ENCODE peak calls at places on chromosomes 1 and 21, in four cellular contexts. D is coronary artery, B is fibroblast of lung, P is transverse colon. Q is an unnamed sample.

GRCh38 chr1:211336161-211336560 is 9.5 kb downstream of the TRAF5 start:
- DNase-seq in D (no peak), B (no peak), P (peak), Q (no peak)

GRCh38 chr1:26771643-26772321 is 16.0 kb upstream of the PIGV start:
- DNase-seq in D (no peak), B (peak), P (no peak), Q (peak)

GRCh38 chr21:18636897-18637296 is 233.3 kb upstream of the TMPRSS15 start:
- DNase-seq in D (no peak), B (no peak), P (no peak), Q (no peak)

GRCh38 chr1:228168563-228169270 is 3.1 kb downstream of the IBA57 start:
- DNase-seq in D (no peak), B (no peak), P (no peak), Q (no peak)

GRCh38 chr1:23772854-23773242 is 5.4 kb upstream of the PITHD1 start:
- DNase-seq in D (no peak), B (no peak), P (no peak), Q (no peak)

GRCh38 chr1:203548917-203549708 is 55.2 kb downstream of the OPTC start:
- DNase-seq in D (no peak), B (no peak), P (no peak), Q (no peak)

GRCh38 chr21:14918542-14918941 is 146.3 kb downstream of the NRIP1 start:
- DNase-seq in D (no peak), B (no peak), P (no peak), Q (no peak)

GRCh38 chr1:228008391-228009115 is 1.8 kb downstream of the WNT3A start:
- DNase-seq in D (peak), B (no peak), P (no peak), Q (no peak)

GRCh38 chr1:93753766-93754763 is 72.4 kb upstream of the BCAR3 start:
- DNase-seq in D (no peak), B (peak), P (no peak), Q (no peak)

GRCh38 chr1:53581476-53581875 is 122.3 kb downstream of the DMRTB1 start:
- DNase-seq in D (no peak), B (no peak), P (no peak), Q (no peak)

GRCh38 chr1:159207774-159208459 is 3.2 kb downstream of the ACKR1 start:
- DNase-seq in D (no peak), B (no peak), P (no peak), Q (no peak)

GRCh38 chr1:200245492-200245891 is 164.3 kb downstream of the ZNF281 start:
- DNase-seq in D (no peak), B (peak), P (no peak), Q (no peak)

GRCh38 chr1:216822480-216822879 is 99.3 kb upstream of the ESRRG start:
- DNase-seq in D (no peak), B (no peak), P (no peak), Q (no peak)

GRCh38 chr1:228084797-228085196 is 2.3 kb downstream of the ARF1 start:
- DNase-seq in D (no peak), B (no peak), P (no peak), Q (no peak)

GRCh38 chr1:46175243-46175642 is 356 bp downstream of the TSPAN1 start:
- DNase-seq in D (no peak), B (no peak), P (no peak), Q (no peak)

GRCh38 chr1:88503656-88504055 is 180.4 kb upstream of the PKN2 start:
- DNase-seq in D (no peak), B (no peak), P (no peak), Q (no peak)

GRCh38 chr1:85278853-85279314 is 2.5 kb upstream of the BCL10 start:
- DNase-seq in D (no peak), B (peak), P (peak), Q (peak)

GRCh38 chr1:179353546-179353945 is 12.2 kb upstream of the AXDND1 start:
- DNase-seq in D (no peak), B (peak), P (no peak), Q (no peak)

GRCh38 chr1:23799570-23800395 is 771 bp downstream of the GALE start:
- DNase-seq in D (no peak), B (peak), P (peak), Q (peak)

GRCh38 chr1:43345119-43345518 is 7.5 kb downstream of the MPL start:
- DNase-seq in D (no peak), B (no peak), P (peak), Q (no peak)

GRCh38 chr1:78722947-78723346 is 73.3 kb downstream of the IFI44 start:
- DNase-seq in D (no peak), B (peak), P (no peak), Q (no peak)

GRCh38 chr1:203300441-203301330 is 4.6 kb upstream of the BTG2 start:
- DNase-seq in D (no peak), B (no peak), P (no peak), Q (no peak)

GRCh38 chr1:26122988-26123973 is 11.7 kb downstream of the PDIK1L start:
- DNase-seq in D (no peak), B (peak), P (no peak), Q (no peak)

GRCh38 chr1:54805981-54806381 is 4.9 kb upstream of the TTC22 start:
- DNase-seq in D (peak), B (no peak), P (no peak), Q (peak)

GRCh38 chr1:23906731-23907130 is 6.4 kb downstream of the CNR2 start:
- DNase-seq in D (no peak), B (no peak), P (no peak), Q (no peak)

GRCh38 chr1:51690285-51690961 is 73.5 kb downstream of the OSBPL9 start:
- DNase-seq in D (no peak), B (peak), P (no peak), Q (no peak)

GRCh38 chr1:52697795-52698674 is at the start of gene COA7:
- DNase-seq in D (peak), B (peak), P (peak), Q (peak)

GRCh38 chr1:211587123-211587522 is 8.2 kb upstream of the SLC30A1 start:
- DNase-seq in D (no peak), B (no peak), P (no peak), Q (no peak)

GRCh38 chr1:212853658-212854057 is 4.4 kb upstream of the FLVCR1 start:
- DNase-seq in D (no peak), B (no peak), P (peak), Q (no peak)

GRCh38 chr1:87336623-87337067 is 8.0 kb downstream of the LMO4 start:
- DNase-seq in D (no peak), B (no peak), P (no peak), Q (no peak)

GRCh38 chr1:9728451-9729295 is 77.1 kb downstream of the PIK3CD start:
- DNase-seq in D (no peak), B (no peak), P (no peak), Q (no peak)

GRCh38 chr21:38646213-38646837 is 148.0 kb upstream of the ERG start:
- DNase-seq in D (no peak), B (peak), P (no peak), Q (no peak)

GRCh38 chr1:211323156-211324063 is 3.2 kb upstream of the TRAF5 start:
- DNase-seq in D (no peak), B (peak), P (peak), Q (no peak)

GRCh38 chr1:214566158-214567104 is 15.0 kb upstream of the PTPN14 start:
- DNase-seq in D (no peak), B (peak), P (no peak), Q (no peak)

GRCh38 chr1:184504012-184504694 is 117.3 kb downstream of the C1orf21 start:
- DNase-seq in D (no peak), B (no peak), P (no peak), Q (no peak)

GRCh38 chr21:46649356-46649755 is 13.9 kb downstream of the PRMT2 start:
- DNase-seq in D (no peak), B (no peak), P (no peak), Q (no peak)

GRCh38 chr1:2430592-2430973 is 18.2 kb upstream of the PEX10 start:
- DNase-seq in D (no peak), B (no peak), P (no peak), Q (no peak)

GRCh38 chr1:93729502-93729901 is 47.9 kb upstream of the BCAR3 start:
- DNase-seq in D (no peak), B (no peak), P (no peak), Q (no peak)

DNA sequence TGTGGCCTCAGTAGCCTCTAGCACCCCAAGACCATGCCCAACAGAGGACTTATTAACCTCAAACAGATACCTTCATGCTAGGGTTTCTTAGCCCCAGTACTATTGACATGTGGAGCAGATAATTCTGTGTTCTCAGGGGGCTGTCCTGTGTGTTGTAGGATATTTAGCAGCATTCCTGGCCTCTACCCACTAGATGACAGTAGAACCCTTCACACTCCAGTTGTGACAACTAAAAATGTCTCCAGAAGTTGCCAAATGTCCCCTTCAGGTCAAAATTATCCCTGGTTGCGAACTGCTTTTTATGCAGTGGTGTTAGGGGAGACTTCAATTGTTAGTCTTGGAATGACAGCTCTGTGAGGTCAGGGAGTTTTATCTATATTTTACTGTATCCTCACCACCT is 8.1 kb downstream of the KAZN start:
- DNase-seq in D (no peak), B (no peak), P (no peak), Q (no peak)
- H3K27ac ChIP-seq in D (no peak), B (no peak), P (no peak), Q (no peak)

GRCh38 chr1:27931184-27931583 is 3.6 kb upstream of the SMPDL3B start:
- DNase-seq in D (no peak), B (no peak), P (no peak), Q (no peak)
- TF ChIP-seq CTCF in D (no peak), B (no peak), P (no peak), Q (no peak)

GRCh38 chr1:66938618-66939017 is 13.8 kb downstream of the MIER1 start:
- DNase-seq in D (no peak), B (peak), P (no peak), Q (no peak)
- H3K4me3 ChIP-seq in D (no peak), B (no peak), P (no peak), Q (no peak)

GRCh38 chr1:156176610-156177210 is 17.2 kb upstream of the SLC25A44 start:
- DNase-seq in D (no peak), B (no peak), P (no peak), Q (no peak)
- H3K27ac ChIP-seq in D (no peak), B (no peak), P (no peak), Q (no peak)

GRCh38 chr21:41368361-41369104 is 6.7 kb downstream of the MX2 start:
- DNase-seq in D (no peak), B (no peak), P (no peak), Q (no peak)

GRCh38 chr21:41367598-41368360 is 6.0 kb downstream of the MX2 start:
- DNase-seq in D (no peak), B (no peak), P (no peak), Q (no peak)

GRCh38 chr21:41369915-41370839 is 8.3 kb downstream of the MX2 start:
- DNase-seq in D (no peak), B (no peak), P (no peak), Q (no peak)

GRCh38 chr21:41370840-41371697 is 9.2 kb downstream of the MX2 start:
- DNase-seq in D (no peak), B (peak), P (no peak), Q (no peak)

GRCh38 chr21:41369105-41369914 is 7.5 kb downstream of the MX2 start:
- DNase-seq in D (no peak), B (no peak), P (no peak), Q (no peak)
- TF ChIP-seq CTCF in D (no peak), B (peak), P (no peak), Q (no peak)